ENCODE peak calls at places on chromosome 11, in four cellular contexts. W, G, T and U are unnamed samples. For H3K4me1, the result is how much of the 10 kb centered on the place peaks cover.

GRCh38 chr11:74442601-74443000 is 24.7 kb downstream of the KCNE3 start:
- DNase-seq in W (peak), G (no peak), T (no peak), U (peak)

GRCh38 chr11:103257360-103257759 is 148.1 kb downstream of the DYNC2H1 start:
- DNase-seq in T (no peak), W (peak), G (peak), U (peak)

GRCh38 chr11:33542921-33543320 is 157.7 kb downstream of the C11orf91 start:
- DNase-seq in T (peak), G (peak), W (peak), U (peak)

GRCh38 chr11:75525433-75526191 is at the start of gene GDPD5:
- DNase-seq in W (peak), G (peak), T (peak), U (peak)

GRCh38 chr11:28049338-28050216 is 58.4 kb downstream of the KIF18A start:
- DNase-seq in W (peak), T (no peak), G (peak), U (no peak)

GRCh38 chr11:13415201-13415600 is 47.8 kb downstream of the BTBD10 start:
- DNase-seq in T (no peak), G (no peak), W (peak), U (no peak)

GRCh38 chr11:90722552-90723190 is 499.8 kb upstream of the CHORDC1 start:
- DNase-seq in G (no peak), T (no peak), W (no peak), U (no peak)

GRCh38 chr11:61827573-61828378 is at the start of gene FADS2:
- DNase-seq in T (peak), G (no peak), W (peak), U (peak)

GRCh38 chr11:65183201-65183891 is 1.6 kb downstream of the CAPN1 start:
- DNase-seq in W (peak), T (peak), G (peak), U (peak)

GRCh38 chr11:122141757-122142156 is 25.7 kb upstream of the BLID start:
- DNase-seq in T (no peak), G (no peak), W (peak), U (no peak)
- H3K4me1 ChIP-seq in T (under half), G (half or more), W (half or more), U (under half)

DNA sequence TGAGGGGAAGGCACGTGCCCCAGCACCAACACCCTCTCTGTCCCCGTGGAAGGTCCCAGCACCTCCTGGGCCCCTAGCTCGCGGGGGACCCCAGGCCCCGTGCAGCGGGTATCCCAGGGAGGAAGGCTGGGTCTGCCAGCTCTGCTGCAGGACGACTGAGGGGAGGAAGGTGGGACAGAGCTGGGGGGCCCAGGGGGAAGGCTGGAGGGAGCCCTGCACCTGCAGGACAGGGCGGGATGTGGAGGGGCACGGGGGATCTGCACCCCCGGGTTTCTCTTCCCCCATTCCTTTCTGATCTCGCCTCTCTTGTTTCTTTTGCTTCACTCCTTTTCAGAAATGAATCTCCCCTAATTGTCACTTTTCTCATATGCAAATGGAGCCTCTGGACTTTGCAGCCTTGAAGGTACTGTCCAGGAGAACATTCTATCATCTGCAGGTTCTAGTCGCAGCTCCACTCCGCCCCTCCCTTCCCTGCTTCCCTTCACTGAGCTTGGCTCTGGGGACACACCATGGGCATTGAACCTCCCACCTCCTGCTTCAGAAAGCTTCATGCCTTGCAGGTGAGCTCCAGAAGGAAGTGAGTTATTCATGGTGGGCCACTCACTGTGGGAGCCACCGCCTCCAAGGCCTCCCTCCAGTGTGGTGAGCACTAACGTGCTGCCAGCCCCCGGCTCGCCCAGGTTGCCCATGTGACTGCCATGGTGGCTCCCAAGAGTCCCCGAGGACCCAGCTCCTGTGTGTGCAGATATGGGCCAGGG is 111.0 kb downstream of the ST3GAL4 start:
- DNase-seq in T (no peak), G (no peak), W (no peak), U (no peak)
- H3K4me3 ChIP-seq in T (no peak), G (no peak), W (no peak), U (no peak)

GRCh38 chr11:107102692-107103463 is 84.6 kb upstream of the GUCY1A2 start:
- DNase-seq in W (no peak), T (peak), G (no peak), U (no peak)
- TF ChIP-seq CTCF in W (no peak), T (no peak), G (no peak), U (no peak)

DNA sequence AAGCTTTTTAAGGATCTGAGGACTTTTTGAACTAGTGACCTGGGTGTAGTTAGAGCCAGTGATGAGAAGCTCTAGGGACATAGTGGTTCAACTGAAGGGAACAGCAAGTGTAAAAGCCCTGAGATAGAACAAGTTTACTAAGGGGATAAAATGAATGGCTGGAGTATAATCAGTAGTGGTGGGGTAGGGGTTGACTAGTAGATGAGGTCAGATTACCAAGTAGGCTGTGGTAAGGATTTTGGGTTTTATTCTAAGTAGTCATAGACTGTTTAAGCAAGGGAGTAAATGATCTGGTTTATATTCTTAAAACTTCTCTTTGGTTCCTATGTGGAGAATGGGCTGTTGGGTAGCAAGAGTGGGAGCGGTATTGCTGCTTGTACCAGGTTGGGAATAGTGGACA is 15.3 kb downstream of the TRIM44 start:
- DNase-seq in W (no peak), T (no peak), G (no peak), U (no peak)
- H3K4me1 ChIP-seq in W (under half), T (half or more), G (under half), U (under half)

DNA sequence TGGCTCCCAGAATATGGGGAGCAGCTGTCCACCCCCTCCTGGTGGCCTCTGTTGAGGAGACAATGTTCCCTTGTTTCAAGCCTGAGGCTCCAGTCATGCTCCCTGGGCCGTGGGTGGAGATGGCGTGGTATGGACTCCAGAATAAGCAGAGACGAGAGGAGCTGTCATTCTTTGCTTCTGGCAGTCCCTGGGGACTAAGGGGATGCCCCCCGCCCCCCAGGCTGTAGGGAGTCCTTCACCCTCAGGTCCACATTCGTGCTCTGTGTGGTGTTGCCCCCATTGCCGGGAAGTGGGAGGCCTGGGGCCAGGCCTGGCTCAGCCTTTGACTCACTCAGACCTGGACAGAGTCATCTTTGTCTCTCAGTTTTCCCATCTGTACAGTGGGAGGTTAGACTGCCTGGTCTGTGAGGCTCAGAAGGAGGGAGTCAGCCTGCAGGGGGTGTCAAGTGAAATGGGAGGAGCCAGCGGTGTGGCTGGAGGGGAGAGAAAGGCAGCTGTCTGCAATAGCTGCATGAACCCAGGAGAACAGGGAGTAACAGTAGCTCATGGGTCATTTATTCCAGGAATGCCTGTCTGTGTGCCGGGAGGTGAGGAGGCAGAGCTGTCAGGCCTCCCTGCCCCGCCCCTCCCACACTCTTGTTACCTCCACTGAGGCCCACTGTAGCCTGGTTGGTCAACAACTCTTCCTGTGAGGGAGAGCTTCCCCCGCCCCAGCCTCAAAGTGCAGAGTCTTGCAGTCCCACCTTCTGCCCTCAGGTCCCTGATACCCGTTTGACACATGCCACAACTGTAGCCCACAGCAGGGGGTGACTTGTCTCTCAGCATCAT is 6.3 kb downstream of the ARHGEF17 start:
- DNase-seq in T (no peak), W (no peak), G (no peak), U (peak)
- H3K4me3 ChIP-seq in T (no peak), W (no peak), G (no peak), U (no peak)

DNA sequence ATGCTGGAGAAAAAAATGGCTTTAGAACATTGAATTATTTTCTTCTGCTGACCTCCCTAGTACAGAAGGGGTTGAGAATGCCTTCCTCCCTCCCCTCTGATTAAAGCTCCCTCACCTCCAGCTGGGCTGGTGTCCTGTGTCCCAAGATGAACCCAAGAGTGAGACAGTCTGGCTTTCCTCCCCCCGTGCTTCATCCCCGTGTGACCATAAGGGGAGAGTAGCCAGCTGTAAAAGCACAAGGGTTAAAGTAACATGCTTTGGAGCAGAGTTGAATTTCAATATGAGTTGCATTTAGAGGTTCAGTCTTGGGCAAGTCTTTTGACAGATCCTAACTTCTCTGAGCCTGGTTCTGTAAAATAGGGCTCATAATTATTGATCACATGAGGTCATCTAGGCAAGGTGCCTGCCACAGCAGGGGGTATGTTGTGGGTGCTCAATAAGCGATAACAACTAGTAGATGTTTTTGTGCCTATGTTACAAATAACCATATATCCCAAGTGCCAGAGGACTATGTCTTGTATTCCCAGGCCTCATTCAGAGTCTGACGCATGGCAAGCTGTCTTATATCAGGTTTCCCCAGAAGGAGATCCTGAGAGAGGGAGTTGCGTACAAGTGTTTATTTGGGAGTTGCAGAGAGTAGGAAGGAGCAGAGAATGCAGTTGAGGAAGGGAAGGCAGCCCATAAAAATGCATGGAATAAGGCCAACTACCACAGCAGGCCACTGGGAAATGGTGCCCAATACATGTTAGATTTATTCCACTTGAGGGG is 4.1 kb downstream of the PRG2 start:
- DNase-seq in G (no peak), W (no peak), T (no peak), U (no peak)
- TF ChIP-seq CTCF in G (no peak), W (no peak), T (no peak), U (no peak)

DNA sequence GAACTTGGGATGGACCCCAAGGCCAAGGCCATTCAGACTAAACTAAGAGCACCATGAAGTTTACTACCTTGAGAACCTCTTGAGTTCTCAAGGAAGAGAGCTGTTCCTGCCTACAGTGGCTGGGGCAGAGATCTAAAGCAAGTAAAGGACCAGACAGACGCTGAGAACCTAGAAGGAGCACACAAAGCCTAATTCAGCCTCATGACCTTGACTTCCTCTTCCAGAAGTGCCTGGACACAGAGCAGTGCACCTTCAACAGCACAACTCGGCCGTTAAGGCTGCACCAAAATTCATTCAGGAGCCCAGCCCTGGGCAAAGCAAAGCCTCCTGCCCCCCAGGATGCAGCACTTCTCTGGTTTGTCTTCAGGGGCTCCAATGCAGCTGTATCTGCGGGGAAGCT is 82.9 kb upstream of the AKIP1 start:
- DNase-seq in T (no peak), G (no peak), W (no peak), U (no peak)
- H3K4me1 ChIP-seq in T (under half), G (under half), W (under half), U (under half)

DNA sequence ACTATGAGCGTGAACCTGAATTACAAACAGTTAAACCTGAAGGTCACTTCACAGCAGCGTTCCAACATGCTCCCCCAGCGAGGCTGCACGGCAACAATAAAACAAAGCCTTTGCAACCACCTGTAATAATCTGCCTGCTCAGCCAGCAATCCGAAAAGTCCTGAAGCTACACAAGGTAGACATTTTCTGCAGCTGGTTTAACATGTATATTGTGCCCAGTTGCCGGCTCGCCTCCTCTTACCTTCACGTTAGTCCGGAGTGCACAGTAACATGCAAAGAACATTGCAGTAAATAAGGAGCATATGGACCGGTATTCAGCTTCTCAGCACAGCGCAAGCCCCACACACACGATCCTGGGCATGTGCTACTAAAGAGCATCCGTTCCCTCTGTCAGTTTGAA is 704.3 kb downstream of the DLG2 start:
- DNase-seq in G (no peak), T (peak), W (no peak), U (no peak)
- H3K4me3 ChIP-seq in G (no peak), T (no peak), W (peak), U (peak)

GRCh38 chr11:101620026-101620425 is 36.2 kb upstream of the TRPC6 start:
- DNase-seq in G (no peak), W (no peak), T (no peak), U (no peak)
- TF ChIP-seq CTCF in G (no peak), W (no peak), T (no peak), U (no peak)

DNA sequence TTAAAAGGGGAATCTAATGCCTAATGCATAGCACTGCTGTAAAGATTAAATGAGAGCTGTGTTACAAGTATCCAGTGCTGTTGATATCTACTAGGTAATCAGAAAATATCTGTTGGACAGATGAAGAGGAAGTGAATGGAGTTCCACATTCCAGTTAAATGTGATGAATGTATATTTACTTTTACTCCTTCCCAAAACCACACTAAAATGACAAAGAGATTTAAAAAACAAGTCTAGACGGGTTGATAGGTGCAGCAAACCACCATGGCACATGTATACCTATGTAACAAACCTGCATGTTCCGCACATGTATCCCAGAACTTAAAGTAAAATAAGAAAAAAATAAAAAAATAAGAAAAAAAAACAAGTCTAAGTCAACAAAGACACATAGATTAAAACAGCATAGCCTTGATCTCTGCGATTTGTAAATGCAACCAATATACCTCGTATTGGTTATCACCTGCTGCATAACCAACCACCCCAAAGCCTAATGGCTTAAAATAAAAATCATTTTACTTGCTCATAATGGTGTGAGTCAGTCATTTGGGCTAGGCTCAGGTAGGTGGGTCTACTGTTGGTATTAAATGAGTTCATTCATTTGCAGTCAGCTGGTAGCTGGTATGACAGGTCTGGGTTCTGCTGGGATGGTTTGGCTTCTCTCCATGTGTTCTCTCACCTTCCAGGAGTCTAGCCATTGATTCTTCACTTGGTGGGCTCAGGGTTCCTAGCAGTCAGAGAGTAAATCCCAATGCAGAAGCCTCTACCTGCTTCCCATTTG is 39.7 kb upstream of the SLC6A5 start:
- DNase-seq in W (no peak), T (no peak), G (no peak), U (no peak)
- H3K4me1 ChIP-seq in W (under half), T (under half), G (under half), U (under half)